ENCODE peak calls at places on chromosomes 5 and 9, in ten cellular contexts. One of them, this sample, is unnamed.

GRCh38 chr5:78809444-78809843 is 160.9 kb upstream of the LHFPL2 start:
- DNase-seq in body of pancreas: no peak
- DNase-seq in H9: no peak
- DNase-seq in fibroblast of lung: no peak
- DNase-seq in IMR-90: no peak
- DNase-seq in left ventricle myocardium inferior: no peak
- DNase-seq in testis: no peak
- DNase-seq in cardiac muscle cell: no peak
- DNase-seq in SK-N-SH: peak
- DNase-seq in keratinocyte: no peak
- DNase-seq in this sample: no peak

GRCh38 chr5:35031276-35031675 is 16.5 kb downstream of the AGXT2 start:
- DNase-seq in body of pancreas: no peak
- DNase-seq in H9: no peak
- DNase-seq in fibroblast of lung: no peak
- DNase-seq in IMR-90: peak
- DNase-seq in left ventricle myocardium inferior: no peak
- DNase-seq in testis: no peak
- DNase-seq in cardiac muscle cell: peak
- DNase-seq in SK-N-SH: no peak
- DNase-seq in keratinocyte: no peak
- DNase-seq in this sample: no peak

GRCh38 chr5:15993934-15994333 is 185.7 kb downstream of the MARCHF11 start:
- DNase-seq in body of pancreas: no peak
- DNase-seq in H9: no peak
- DNase-seq in fibroblast of lung: peak
- DNase-seq in IMR-90: peak
- DNase-seq in left ventricle myocardium inferior: no peak
- DNase-seq in testis: no peak
- DNase-seq in cardiac muscle cell: peak
- DNase-seq in SK-N-SH: no peak
- DNase-seq in keratinocyte: no peak
- DNase-seq in this sample: no peak

GRCh38 chr9:127535834-127536233 is 76.2 kb upstream of the STXBP1 start:
- DNase-seq in body of pancreas: no peak
- DNase-seq in H9: no peak
- DNase-seq in fibroblast of lung: no peak
- DNase-seq in IMR-90: peak
- DNase-seq in left ventricle myocardium inferior: no peak
- DNase-seq in testis: no peak
- DNase-seq in cardiac muscle cell: no peak
- DNase-seq in SK-N-SH: no peak
- DNase-seq in keratinocyte: no peak
- DNase-seq in this sample: no peak

GRCh38 chr5:78899922-78900362 is 85.2 kb downstream of the ARSB start:
- DNase-seq in body of pancreas: peak
- DNase-seq in H9: peak
- DNase-seq in fibroblast of lung: peak
- DNase-seq in IMR-90: peak
- DNase-seq in left ventricle myocardium inferior: no peak
- DNase-seq in testis: peak
- DNase-seq in cardiac muscle cell: peak
- DNase-seq in SK-N-SH: no peak
- DNase-seq in keratinocyte: peak
- DNase-seq in this sample: peak

GRCh38 chr5:173140769-173141168 is 3.6 kb upstream of the BNIP1 start:
- DNase-seq in body of pancreas: no peak
- DNase-seq in H9: no peak
- DNase-seq in fibroblast of lung: no peak
- DNase-seq in IMR-90: no peak
- DNase-seq in left ventricle myocardium inferior: no peak
- DNase-seq in testis: no peak
- DNase-seq in cardiac muscle cell: no peak
- DNase-seq in SK-N-SH: no peak
- DNase-seq in keratinocyte: no peak
- DNase-seq in this sample: no peak

GRCh38 chr5:106397700-106398099 is 1273.0 kb downstream of the EFNA5 start:
- DNase-seq in body of pancreas: no peak
- DNase-seq in H9: no peak
- DNase-seq in fibroblast of lung: peak
- DNase-seq in IMR-90: peak
- DNase-seq in left ventricle myocardium inferior: no peak
- DNase-seq in testis: no peak
- DNase-seq in cardiac muscle cell: peak
- DNase-seq in SK-N-SH: no peak
- DNase-seq in keratinocyte: peak
- DNase-seq in this sample: no peak

GRCh38 chr9:101307524-101308213 is 77.1 kb downstream of the BAAT start:
- DNase-seq in body of pancreas: no peak
- DNase-seq in H9: no peak
- DNase-seq in fibroblast of lung: no peak
- DNase-seq in IMR-90: no peak
- DNase-seq in left ventricle myocardium inferior: no peak
- DNase-seq in testis: no peak
- DNase-seq in cardiac muscle cell: no peak
- DNase-seq in SK-N-SH: no peak
- DNase-seq in keratinocyte: no peak
- DNase-seq in this sample: no peak

GRCh38 chr9:132757031-132757430 is 86.8 kb downstream of the GTF3C4 start:
- DNase-seq in body of pancreas: no peak
- DNase-seq in H9: no peak
- DNase-seq in fibroblast of lung: no peak
- DNase-seq in IMR-90: no peak
- DNase-seq in left ventricle myocardium inferior: no peak
- DNase-seq in testis: peak
- DNase-seq in cardiac muscle cell: no peak
- DNase-seq in SK-N-SH: no peak
- DNase-seq in keratinocyte: no peak
- DNase-seq in this sample: no peak

GRCh38 chr9:87198716-87199115 is 251.4 kb upstream of the GAS1 start:
- DNase-seq in body of pancreas: no peak
- DNase-seq in H9: no peak
- DNase-seq in fibroblast of lung: no peak
- DNase-seq in IMR-90: peak
- DNase-seq in left ventricle myocardium inferior: no peak
- DNase-seq in testis: no peak
- DNase-seq in cardiac muscle cell: peak
- DNase-seq in SK-N-SH: no peak
- DNase-seq in keratinocyte: no peak
- DNase-seq in this sample: no peak

GRCh38 chr5:39207628-39208027 is 11.7 kb downstream of the FYB1 start:
- DNase-seq in body of pancreas: no peak
- DNase-seq in H9: no peak
- DNase-seq in fibroblast of lung: no peak
- DNase-seq in IMR-90: no peak
- DNase-seq in left ventricle myocardium inferior: no peak
- DNase-seq in testis: no peak
- DNase-seq in cardiac muscle cell: no peak
- DNase-seq in SK-N-SH: no peak
- DNase-seq in keratinocyte: no peak
- DNase-seq in this sample: no peak

GRCh38 chr9:134765785-134766184 is 114.8 kb upstream of the FCN2 start:
- DNase-seq in body of pancreas: no peak
- DNase-seq in H9: no peak
- DNase-seq in fibroblast of lung: no peak
- DNase-seq in IMR-90: no peak
- DNase-seq in left ventricle myocardium inferior: no peak
- DNase-seq in testis: no peak
- DNase-seq in cardiac muscle cell: no peak
- DNase-seq in SK-N-SH: no peak
- DNase-seq in keratinocyte: no peak
- DNase-seq in this sample: no peak

GRCh38 chr5:102049517-102049916 is 246.6 kb downstream of the SLCO4C1 start:
- DNase-seq in body of pancreas: no peak
- DNase-seq in H9: no peak
- DNase-seq in fibroblast of lung: no peak
- DNase-seq in IMR-90: no peak
- DNase-seq in left ventricle myocardium inferior: no peak
- DNase-seq in testis: no peak
- DNase-seq in cardiac muscle cell: no peak
- DNase-seq in SK-N-SH: no peak
- DNase-seq in keratinocyte: no peak
- DNase-seq in this sample: no peak

DNA sequence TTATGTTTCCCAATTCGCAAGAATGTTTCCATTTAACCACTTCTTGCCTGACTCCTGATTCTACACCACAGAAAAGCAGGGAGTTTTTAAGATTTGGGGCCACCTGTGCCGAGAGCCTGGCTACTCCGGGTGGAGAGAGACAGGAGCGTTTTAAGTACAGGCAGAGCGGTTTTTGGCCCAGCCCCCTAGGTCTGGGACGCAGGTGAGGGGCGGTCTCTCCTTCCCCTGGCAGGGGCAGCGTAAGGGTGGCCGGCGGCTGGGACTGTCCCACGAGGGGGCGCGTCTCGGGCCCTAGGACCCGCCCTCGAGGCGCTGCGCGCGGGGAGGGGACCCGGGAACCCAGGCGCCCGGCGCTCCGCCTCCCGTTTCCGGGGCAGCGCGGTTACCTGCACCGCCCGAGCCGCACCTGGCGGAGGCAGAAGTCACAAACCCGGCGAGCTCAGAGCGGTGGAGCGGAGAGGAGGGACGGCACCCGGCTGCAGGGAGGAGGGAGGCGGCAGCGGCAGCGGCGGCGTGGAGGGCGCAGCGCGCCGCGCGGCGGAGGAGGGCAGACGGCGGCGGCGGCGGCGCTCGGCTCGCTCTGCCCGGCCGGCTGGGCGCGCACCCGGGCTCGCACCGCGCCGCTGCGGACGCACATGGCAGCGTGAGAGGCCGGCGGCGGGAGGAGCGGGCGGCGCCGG is at the start of gene WWC1:
- DNase-seq in body of pancreas: peak
- DNase-seq in H9: peak
- DNase-seq in fibroblast of lung: peak
- DNase-seq in IMR-90: peak
- DNase-seq in left ventricle myocardium inferior: no peak
- DNase-seq in testis: peak
- DNase-seq in cardiac muscle cell: peak
- DNase-seq in SK-N-SH: peak
- DNase-seq in keratinocyte: no peak
- DNase-seq in this sample: peak
- TF ChIP-seq CTCF in body of pancreas: peak
- TF ChIP-seq CTCF in H9: peak
- TF ChIP-seq CTCF in fibroblast of lung: no peak
- TF ChIP-seq CTCF in IMR-90: peak
- TF ChIP-seq CTCF in left ventricle myocardium inferior: peak
- TF ChIP-seq CTCF in testis: no peak
- TF ChIP-seq CTCF in cardiac muscle cell: peak
- TF ChIP-seq CTCF in SK-N-SH: peak
- TF ChIP-seq CTCF in keratinocyte: peak
- TF ChIP-seq CTCF in this sample: peak

DNA sequence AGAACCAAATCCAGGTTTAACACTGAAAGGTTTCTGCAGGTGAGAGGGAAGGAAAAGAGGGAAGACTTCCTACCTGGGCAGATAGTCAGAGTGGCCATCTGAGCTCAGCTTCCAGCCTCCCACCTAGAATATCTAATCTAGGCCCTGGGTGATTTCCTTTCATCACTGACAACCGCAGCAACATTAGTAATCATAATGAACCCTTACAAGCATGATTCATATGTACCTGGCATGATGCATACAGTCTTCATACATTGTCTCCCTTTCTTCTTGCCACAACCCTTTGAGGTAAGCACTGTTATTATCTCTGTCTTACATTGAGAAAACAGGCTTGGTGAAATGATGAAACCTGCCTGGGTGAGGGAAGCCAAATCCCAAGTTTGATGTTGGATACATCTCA is 13.5 kb downstream of the AFAP1L1 start:
- DNase-seq in body of pancreas: no peak
- DNase-seq in H9: no peak
- DNase-seq in fibroblast of lung: no peak
- DNase-seq in IMR-90: no peak
- DNase-seq in left ventricle myocardium inferior: no peak
- DNase-seq in testis: no peak
- DNase-seq in cardiac muscle cell: no peak
- DNase-seq in SK-N-SH: no peak
- DNase-seq in keratinocyte: peak
- DNase-seq in this sample: no peak
- H3K27ac ChIP-seq in body of pancreas: no peak
- H3K27ac ChIP-seq in H9: no peak
- H3K27ac ChIP-seq in fibroblast of lung: no peak
- H3K27ac ChIP-seq in IMR-90: no peak
- H3K27ac ChIP-seq in left ventricle myocardium inferior: peak
- H3K27ac ChIP-seq in testis: no peak
- H3K27ac ChIP-seq in cardiac muscle cell: no peak
- H3K27ac ChIP-seq in SK-N-SH: no peak
- H3K27ac ChIP-seq in keratinocyte: peak
- H3K27ac ChIP-seq in this sample: no peak

GRCh38 chr5:167261309-167262100 is 1029.9 kb upstream of the WWC1 start:
- DNase-seq in body of pancreas: no peak
- DNase-seq in H9: peak
- DNase-seq in fibroblast of lung: no peak
- DNase-seq in IMR-90: no peak
- DNase-seq in left ventricle myocardium inferior: no peak
- DNase-seq in testis: no peak
- DNase-seq in cardiac muscle cell: peak
- DNase-seq in SK-N-SH: no peak
- DNase-seq in keratinocyte: no peak
- DNase-seq in this sample: peak
- TF ChIP-seq CTCF in body of pancreas: no peak
- TF ChIP-seq CTCF in H9: peak
- TF ChIP-seq CTCF in fibroblast of lung: peak
- TF ChIP-seq CTCF in IMR-90: no peak
- TF ChIP-seq CTCF in left ventricle myocardium inferior: no peak
- TF ChIP-seq CTCF in testis: peak
- TF ChIP-seq CTCF in cardiac muscle cell: peak
- TF ChIP-seq CTCF in SK-N-SH: peak
- TF ChIP-seq CTCF in keratinocyte: peak
- TF ChIP-seq CTCF in this sample: peak

GRCh38 chr5:74838262-74838661 is 27.9 kb downstream of the FAM169A start:
- DNase-seq in body of pancreas: no peak
- DNase-seq in H9: no peak
- DNase-seq in fibroblast of lung: no peak
- DNase-seq in IMR-90: no peak
- DNase-seq in left ventricle myocardium inferior: no peak
- DNase-seq in testis: no peak
- DNase-seq in cardiac muscle cell: no peak
- DNase-seq in SK-N-SH: no peak
- DNase-seq in keratinocyte: no peak
- DNase-seq in this sample: no peak
- H3K27ac ChIP-seq in body of pancreas: no peak
- H3K27ac ChIP-seq in H9: no peak
- H3K27ac ChIP-seq in fibroblast of lung: no peak
- H3K27ac ChIP-seq in IMR-90: no peak
- H3K27ac ChIP-seq in left ventricle myocardium inferior: no peak
- H3K27ac ChIP-seq in testis: no peak
- H3K27ac ChIP-seq in cardiac muscle cell: no peak
- H3K27ac ChIP-seq in SK-N-SH: no peak
- H3K27ac ChIP-seq in keratinocyte: no peak
- H3K27ac ChIP-seq in this sample: no peak

This sample was measured in WERI-Rb-1.